ENCODE peak calls at places on chromosomes 12 and 14, in four cellular contexts. B, Y, I and N are unnamed samples.

GRCh38 chr12:122852336-122853275 is 17.3 kb downstream of the HIP1R start:
- DNase-seq in Y (no peak), B (peak), I (no peak), N (no peak)

GRCh38 chr12:45518516-45519235 is 210.8 kb upstream of the ARID2 start:
- DNase-seq in Y (peak), B (no peak), I (peak), N (peak)

GRCh38 chr14:90408713-90409112 is 11.9 kb downstream of the CALM1 start:
- DNase-seq in B (no peak), I (no peak), Y (no peak), N (no peak)

GRCh38 chr12:27604431-27604830 is 80.4 kb downstream of the PPFIBP1 start:
- DNase-seq in B (no peak), Y (no peak), I (no peak), N (no peak)

GRCh38 chr12:84719997-84720396 is 192.6 kb downstream of the SLC6A15 start:
- DNase-seq in B (no peak), I (no peak), Y (no peak), N (no peak)

GRCh38 chr12:1801285-1801975 is 18.9 kb upstream of the LRTM2 start:
- DNase-seq in B (no peak), Y (no peak), I (no peak), N (no peak)

GRCh38 chr14:20986811-20987210 is 3.0 kb upstream of the METTL17 start:
- DNase-seq in B (no peak), I (peak), Y (no peak), N (no peak)

GRCh38 chr12:23221926-23222325 is 597.0 kb downstream of the ETNK1 start:
- DNase-seq in I (no peak), Y (no peak), B (no peak), N (no peak)

GRCh38 chr12:63103489-63104131 is 47.4 kb downstream of the AVPR1A start:
- DNase-seq in I (peak), B (no peak), Y (no peak), N (no peak)

GRCh38 chr14:85060116-85060515 is 469.8 kb upstream of the FLRT2 start:
- DNase-seq in Y (no peak), I (no peak), B (no peak), N (no peak)